ENCODE peak calls at places on chromosomes 1 and 21, in nine cellular contexts. W, G, J, I, B, U, E, C and F are unnamed samples.

GRCh38 chr1:84851839-84852238 is 41.2 kb downstream of the LPAR3 start:
- DNase-seq in C (no peak), J (no peak), W (no peak), G (no peak), I (peak; percentile 16), B (no peak), U (no peak), E (no peak), F (no peak)

GRCh38 chr1:92960395-92961130 is 699 bp downstream of the DIPK1A start:
- DNase-seq in I (peak; percentile 74), C (no peak), U (peak; percentile 56), E (peak; percentile 60), J (peak; percentile 78), W (peak; percentile 50), G (peak; percentile 71), B (peak; percentile 33), F (peak; percentile 83)

GRCh38 chr21:43803558-43804300 is 14.4 kb downstream of the RRP1 start:
- DNase-seq in E (no peak), U (no peak), I (no peak), W (no peak), J (no peak), C (peak; percentile 77), B (no peak), G (peak; percentile 60), F (no peak)

GRCh38 chr1:23530089-23530749 is 814 bp downstream of the E2F2 start:
- DNase-seq in E (no peak), G (no peak), U (no peak), W (no peak), B (no peak), C (no peak), J (no peak), I (no peak), F (no peak)

GRCh38 chr1:200364121-200364759 is 45.6 kb downstream of the ZNF281 start:
- DNase-seq in C (no peak), W (no peak), G (no peak), B (no peak), J (no peak), E (peak; percentile 41), I (no peak), U (no peak), F (no peak)

GRCh38 chr21:33026878-33027400 is 1.2 kb downstream of the OLIG2 start:
- DNase-seq in W (no peak), E (peak; percentile 55), B (no peak), U (no peak), C (peak; percentile 79), G (no peak), I (no peak), J (no peak), F (no peak)

GRCh38 chr1:41868241-41868953 is 50.3 kb downstream of the HIVEP3 start:
- DNase-seq in G (no peak), E (no peak), W (no peak), B (no peak), C (no peak), I (no peak), J (no peak), U (no peak), F (no peak)

GRCh38 chr21:35619184-35619583 is 441.1 kb downstream of the SETD4 start:
- DNase-seq in B (no peak), C (no peak), W (no peak), E (no peak), G (no peak), U (no peak), J (no peak), I (no peak), F (no peak)

GRCh38 chr1:215076312-215076711 is 6.2 kb upstream of the KCNK2 start:
- DNase-seq in G (no peak), W (no peak), J (no peak), B (no peak), C (no peak), U (no peak), I (no peak), E (peak; percentile 66), F (no peak)

GRCh38 chr1:12011998-12012397 is 7.3 kb upstream of the MIIP start:
- DNase-seq in G (no peak), U (no peak), J (no peak), W (no peak), B (no peak), I (no peak), E (no peak), C (peak; percentile 28), F (no peak)

GRCh38 chr1:158020877-158021630 is 27.6 kb downstream of the KIRREL1 start:
- DNase-seq in I (no peak), W (no peak), U (no peak), B (no peak), G (no peak), E (no peak), J (no peak), C (no peak), F (no peak)

GRCh38 chr1:224042557-224043118 is 71.3 kb upstream of the FBXO28 start:
- DNase-seq in E (no peak), B (no peak), C (no peak), J (no peak), U (no peak), G (no peak), W (no peak), I (no peak), F (no peak)

GRCh38 chr1:14599173-14599754 is 779 bp downstream of the KAZN start:
- DNase-seq in B (no peak), W (no peak), C (peak; percentile 71), U (no peak), E (peak; percentile 43), G (no peak), J (no peak), I (no peak), F (no peak)

DNA sequence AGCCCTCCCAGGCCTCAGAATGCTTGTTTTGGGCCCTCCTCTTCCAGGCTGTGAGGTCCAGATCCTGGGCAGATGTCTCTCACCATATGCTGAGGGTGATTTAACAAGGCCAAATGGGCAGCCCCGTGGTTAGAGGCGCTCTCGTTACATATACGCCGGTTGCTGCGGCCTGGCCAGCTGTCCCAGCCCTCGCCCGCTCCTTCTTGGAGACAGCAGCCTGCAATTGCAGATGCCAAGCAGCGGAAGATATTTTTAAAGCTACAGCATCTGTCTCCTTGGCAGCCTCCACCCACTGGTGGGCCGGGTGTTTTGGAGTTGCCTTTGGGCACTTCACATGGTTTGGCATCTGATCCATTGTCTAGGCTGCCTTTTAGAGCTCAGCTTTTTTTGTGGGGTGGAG is 178.8 kb upstream of the NFIA start:
- DNase-seq in C (no peak), U (no peak), E (no peak), I (no peak), W (no peak), B (peak; percentile 73), G (no peak), J (peak; percentile 62), F (peak; percentile 78)
- H3K4me1 ChIP-seq in C (no peaks in the 10 kb centered on the region), U (no peaks in the 10 kb centered on the region), E (peaks cover 8% of the 10 kb centered on the region), I (no peaks in the 10 kb centered on the region), W (peaks cover 9% of the 10 kb centered on the region), B (peaks cover 63% of the 10 kb centered on the region), G (no peaks in the 10 kb centered on the region), J (peaks cover 28% of the 10 kb centered on the region), F (peaks cover 11% of the 10 kb centered on the region)

GRCh38 chr1:53510215-53510614 is 51.0 kb downstream of the DMRTB1 start:
- DNase-seq in J (no peak), I (no peak), E (no peak), W (no peak), C (peak; percentile 70), G (no peak), B (no peak), U (no peak), F (no peak)

GRCh38 chr1:53508056-53508990 is 49.1 kb downstream of the DMRTB1 start:
- DNase-seq in W (no peak), C (peak; percentile 64), E (no peak), I (no peak), U (no peak), B (no peak), J (no peak), G (no peak), F (no peak)

GRCh38 chr1:53508991-53509663 is 49.9 kb downstream of the DMRTB1 start:
- DNase-seq in E (no peak), W (no peak), U (no peak), C (peak; percentile 75), B (no peak), I (no peak), G (no peak), J (no peak), F (no peak)

GRCh38 chr1:53511323-53511932 is 52.2 kb downstream of the DMRTB1 start:
- DNase-seq in W (no peak), C (peak; percentile 68), I (no peak), U (no peak), E (no peak), B (peak; percentile 36), J (peak; percentile 44), G (no peak), F (no peak)

DNA sequence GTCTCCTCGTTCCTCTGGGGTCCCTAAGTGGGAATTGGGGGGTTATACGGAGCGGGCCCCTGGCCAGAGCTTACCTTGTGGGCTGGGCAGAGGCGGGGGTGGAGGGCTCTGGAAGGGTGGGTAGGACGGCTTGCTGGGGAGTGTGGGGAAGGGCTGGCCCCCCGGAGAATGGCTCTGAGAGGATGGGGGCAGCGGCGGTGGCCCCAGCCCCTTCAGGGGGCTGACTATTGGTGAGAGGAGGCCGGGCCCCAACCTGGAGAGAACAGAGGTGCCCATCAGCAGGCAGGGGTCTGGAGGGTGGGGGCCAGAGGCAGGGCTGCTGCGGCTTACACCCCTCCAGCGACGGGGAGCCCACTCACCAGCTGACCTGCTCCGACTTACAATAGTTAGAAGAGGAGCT is 50.6 kb downstream of the DMRTB1 start:
- DNase-seq in I (no peak), J (no peak), U (no peak), B (no peak), W (no peak), C (peak; percentile 55), G (no peak), E (no peak), F (no peak)
- H3K27ac ChIP-seq in I (no peak overlapping the region), J (no peak overlapping the region), U (no peak overlapping the region), B (no peak overlapping the region), W (no peak overlapping the region), C (no peak overlapping the region), G (no peak overlapping the region), E (no peak overlapping the region), F (no peak overlapping the region)

DNA sequence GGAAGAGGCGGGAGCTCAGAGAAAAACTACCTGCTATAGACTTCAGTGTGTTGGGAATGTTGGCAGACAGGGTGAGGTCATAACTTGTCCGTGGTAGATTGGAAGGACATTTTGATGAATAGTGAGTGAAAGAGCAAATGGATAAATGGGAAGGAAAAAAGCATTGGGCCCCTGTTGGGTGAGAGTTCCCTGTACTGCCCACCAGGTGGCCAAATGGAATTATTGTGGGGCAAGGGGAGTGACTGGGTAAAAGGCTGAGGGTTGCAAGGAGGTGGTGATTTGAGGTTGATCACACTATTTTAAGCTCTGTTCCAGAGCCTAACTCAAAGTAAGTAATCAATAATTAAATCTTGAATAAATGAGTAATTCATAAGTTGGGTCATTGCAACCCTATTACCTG is 60.4 kb downstream of the MRPS6 start:
- DNase-seq in U (no peak), C (no peak), B (no peak), G (no peak), I (no peak), E (no peak), J (no peak), W (no peak), F (no peak)
- H3K4me1 ChIP-seq in U (peaks cover 42% of the 10 kb centered on the region), C (peaks cover 50% of the 10 kb centered on the region), B (peaks cover 52% of the 10 kb centered on the region), G (peaks cover 7% of the 10 kb centered on the region), I (peaks cover 17% of the 10 kb centered on the region), E (peaks cover 29% of the 10 kb centered on the region), J (peaks cover 45% of the 10 kb centered on the region), W (peaks cover 45% of the 10 kb centered on the region), F (peaks cover 49% of the 10 kb centered on the region)

DNA sequence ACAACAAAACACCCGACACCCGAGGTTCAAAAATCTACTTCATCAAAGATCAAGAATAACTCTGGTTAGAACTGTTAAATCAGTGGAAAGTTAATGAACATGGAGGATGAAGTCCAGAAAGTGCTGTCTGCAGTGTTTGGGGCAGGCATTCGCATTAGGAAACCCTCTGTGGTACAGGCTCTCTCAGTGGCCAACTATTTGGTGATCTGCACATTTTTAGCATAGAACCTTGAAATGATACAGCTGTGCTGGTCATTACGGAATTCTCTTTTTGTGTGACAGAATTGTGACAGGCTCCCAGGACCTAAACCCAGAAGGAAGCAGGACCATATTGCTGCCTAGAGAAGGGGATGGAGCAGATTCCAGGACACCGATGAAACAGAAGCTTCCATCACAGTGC is 89.0 kb downstream of the SLC45A1 start:
- DNase-seq in C (no peak), I (no peak), G (no peak), U (no peak), E (no peak), J (no peak), B (no peak), W (no peak), F (no peak)
- H3K27ac ChIP-seq in C (peak overlapping the region; percentile 73), I (no peak overlapping the region), G (no peak overlapping the region), U (peak overlapping the region; percentile 55), E (no peak overlapping the region), J (peak overlapping the region; percentile 99), B (peak overlapping the region; percentile 98), W (peak overlapping the region; percentile 65), F (peak overlapping the region; percentile 78)